ENCODE peak calls at places on chromosomes 11 and 22, in eight cellular contexts. D, K, P, A, R, X, W and O are unnamed samples.

GRCh38 chr22:38707346-38707745 is 1.6 kb downstream of the GTPBP1 start:
- DNase-seq in D (peak; percentile 32), K (no peak), P (peak; percentile 40), A (peak; percentile 42), R (no peak), X (no peak), W (no peak), O (peak; percentile 86)

GRCh38 chr11:64858467-64859401 is 14.3 kb upstream of the CDC42BPG start:
- DNase-seq in D (no peak), K (no peak), P (no peak), A (no peak), R (no peak), X (no peak), W (no peak), O (no peak)

GRCh38 chr22:25478573-25478972 is 85.9 kb upstream of the GRK3 start:
- DNase-seq in D (no peak), K (no peak), P (no peak), A (no peak), R (no peak), X (no peak), W (no peak), O (no peak)

GRCh38 chr22:33798401-33798800 is 121.9 kb downstream of the LARGE1 start:
- DNase-seq in D (no peak), K (no peak), P (no peak), A (no peak), R (no peak), X (no peak), W (no peak), O (no peak)

GRCh38 chr22:36253523-36254490 is 874 bp downstream of the APOL1 start:
- DNase-seq in D (peak; percentile 44), K (no peak), P (peak; percentile 58), A (no peak), R (no peak), X (no peak), W (peak; percentile 61), O (no peak)

GRCh38 chr11:15073361-15074205 is at the start of gene CALCB:
- DNase-seq in D (peak; percentile 16), K (no peak), P (peak; percentile 17), A (peak; percentile 4), R (no peak), X (no peak), W (no peak), O (peak; percentile 57)

GRCh38 chr11:65557280-65558001 is 718 bp downstream of the LTBP3 start:
- DNase-seq in D (no peak), K (no peak), P (peak; percentile 35), A (no peak), R (no peak), X (no peak), W (peak; percentile 54), O (no peak)

GRCh38 chr11:34052608-34053160 is 1.2 kb downstream of the CAPRIN1 start:
- DNase-seq in D (no peak), K (no peak), P (no peak), A (no peak), R (peak; percentile 23), X (peak; percentile 70), W (peak; percentile 23), O (peak; percentile 25)

GRCh38 chr11:35598254-35599125 is 19.8 kb upstream of the FJX1 start:
- DNase-seq in D (no peak), K (no peak), P (no peak), A (peak; percentile 71), R (no peak), X (no peak), W (no peak), O (peak; percentile 65)

GRCh38 chr22:31036671-31037550 is 44.2 kb upstream of the SMTN start:
- DNase-seq in D (peak; percentile 49), K (no peak), P (peak; percentile 77), A (no peak), R (no peak), X (no peak), W (no peak), O (peak; percentile 79)

GRCh38 chr11:118529584-118530175 is 1.3 kb upstream of the TMEM25 start:
- DNase-seq in D (no peak), K (no peak), P (no peak), A (no peak), R (no peak), X (no peak), W (no peak), O (no peak)

GRCh38 chr11:35654711-35655110 is 7.9 kb upstream of the TRIM44 start:
- DNase-seq in D (no peak), K (no peak), P (no peak), A (no peak), R (no peak), X (no peak), W (no peak), O (no peak)

GRCh38 chr11:57667715-57668466 is at the start of gene ZDHHC5:
- DNase-seq in D (peak; percentile 100), K (peak; percentile 100), P (peak; percentile 100), A (peak; percentile 99), R (peak; percentile 99), X (peak; percentile 99), W (peak; percentile 99), O (peak; percentile 100)
- TF ChIP-seq CTCF in D (no peak), K (peak; percentile 56), P (peak; percentile 7), A (peak; percentile 16), R (no peak), X (peak; percentile 53), W (peak; percentile 49), O (no peak)

DNA sequence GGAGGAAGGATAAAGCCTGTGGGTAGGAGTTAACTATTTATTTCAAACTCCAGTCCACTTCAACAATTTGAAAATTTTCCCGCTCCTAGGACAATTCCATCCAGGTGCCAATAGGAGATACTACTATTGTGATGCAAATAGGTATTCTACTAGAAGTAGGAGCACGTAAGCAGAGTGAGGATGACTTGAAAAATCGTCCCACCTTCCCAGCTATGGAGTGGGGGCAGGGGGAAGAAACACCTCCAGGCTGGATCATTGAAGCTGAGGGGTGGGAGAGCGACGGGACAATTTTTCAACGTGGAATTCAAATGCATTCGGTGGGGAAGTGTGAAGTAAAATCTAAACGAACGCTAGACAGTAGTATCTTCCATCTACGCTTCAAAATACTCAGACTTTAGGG is 612 bp upstream of the ARHGAP42 start:
- DNase-seq in D (no peak), K (no peak), P (no peak), A (no peak), R (no peak), X (no peak), W (no peak), O (no peak)
- H3K4me3 ChIP-seq in D (no peak overlapping the region), K (peak overlapping the region; percentile 67), P (peak overlapping the region; percentile 81), A (peak overlapping the region; percentile 94), R (no peak overlapping the region), X (peak overlapping the region; percentile 60), W (peak overlapping the region; percentile 39), O (no peak overlapping the region)

GRCh38 chr11:12249590-12250260 is 127.6 kb upstream of the PARVA start:
- DNase-seq in D (peak; percentile 51), K (no peak), P (no peak), A (no peak), R (no peak), X (no peak), W (peak; percentile 38), O (peak; percentile 29)

GRCh38 chr11:12248330-12248729 is 129.0 kb upstream of the PARVA start:
- DNase-seq in D (peak; percentile 69), K (no peak), P (peak; percentile 50), A (no peak), R (no peak), X (peak; percentile 97), W (peak; percentile 72), O (peak; percentile 72)

GRCh38 chr11:12258451-12258850 is 118.9 kb upstream of the PARVA start:
- DNase-seq in D (peak; percentile 38), K (no peak), P (peak; percentile 65), A (peak; percentile 51), R (no peak), X (no peak), W (no peak), O (peak; percentile 70)

GRCh38 chr11:12251651-12252560 is 125.5 kb upstream of the PARVA start:
- DNase-seq in D (no peak), K (no peak), P (no peak), A (no peak), R (no peak), X (no peak), W (no peak), O (no peak)

GRCh38 chr11:12253843-12254281 is 123.5 kb upstream of the PARVA start:
- DNase-seq in D (no peak), K (no peak), P (no peak), A (no peak), R (no peak), X (no peak), W (no peak), O (no peak)
- TF ChIP-seq CTCF in D (no peak), K (no peak), P (no peak), A (no peak), R (no peak), X (no peak), W (no peak), O (no peak)

DNA sequence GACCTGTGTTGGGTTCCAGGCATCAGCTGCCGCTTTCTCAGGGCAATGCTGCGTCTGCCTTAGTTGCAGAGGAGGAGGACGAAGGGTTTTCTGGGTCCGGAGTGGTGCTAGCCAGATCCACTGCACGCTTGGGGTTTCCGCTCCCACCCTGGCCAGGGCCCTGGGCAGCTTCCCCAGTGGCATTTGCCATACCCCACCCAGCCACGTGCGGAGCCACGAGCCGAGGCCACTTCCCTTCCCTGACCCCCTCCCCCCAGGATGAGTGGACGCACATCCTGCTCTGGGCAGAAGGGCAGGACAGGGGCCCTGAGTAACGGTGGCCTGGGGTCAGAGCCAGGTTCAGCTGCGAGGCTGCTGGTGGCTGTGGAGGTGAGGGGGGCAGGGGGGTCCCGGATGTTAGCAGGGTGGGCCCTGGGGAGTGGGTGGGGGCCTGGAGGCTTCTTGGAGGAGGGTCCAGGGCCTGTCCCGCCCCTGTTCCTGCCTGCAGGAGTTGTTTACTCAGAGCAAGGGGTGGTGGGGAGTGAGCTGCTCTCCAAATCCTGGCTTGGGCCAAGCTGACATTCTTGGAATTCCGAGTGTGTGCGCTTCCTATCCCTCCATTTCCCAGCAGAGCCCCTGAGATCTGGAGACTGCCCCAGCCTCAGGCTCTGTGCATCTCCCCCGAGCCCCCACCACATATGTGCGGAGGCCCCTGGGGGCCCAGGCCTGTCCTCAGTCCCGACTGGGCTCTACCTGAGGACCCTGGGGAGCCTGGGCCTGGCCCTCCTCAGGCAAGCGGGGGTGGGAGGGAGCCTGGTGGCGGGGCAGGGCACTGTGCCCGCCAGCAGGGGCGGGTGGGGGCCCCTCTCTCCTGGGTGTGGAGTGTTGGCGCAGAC is 1.4 kb downstream of the TSPAN4 start:
- DNase-seq in D (peak; percentile 99), K (peak; percentile 99), P (peak; percentile 99), A (peak; percentile 88), R (peak; percentile 95), X (peak; percentile 97), W (peak; percentile 93), O (peak; percentile 71)
- H3K4me3 ChIP-seq in D (peak overlapping the region; percentile 73), K (peak overlapping the region; percentile 89), P (peak overlapping the region; percentile 95), A (peak overlapping the region; percentile 64), R (peak overlapping the region; percentile 97), X (peak overlapping the region; percentile 100), W (peak overlapping the region; percentile 49), O (peak overlapping the region; percentile 89)

DNA sequence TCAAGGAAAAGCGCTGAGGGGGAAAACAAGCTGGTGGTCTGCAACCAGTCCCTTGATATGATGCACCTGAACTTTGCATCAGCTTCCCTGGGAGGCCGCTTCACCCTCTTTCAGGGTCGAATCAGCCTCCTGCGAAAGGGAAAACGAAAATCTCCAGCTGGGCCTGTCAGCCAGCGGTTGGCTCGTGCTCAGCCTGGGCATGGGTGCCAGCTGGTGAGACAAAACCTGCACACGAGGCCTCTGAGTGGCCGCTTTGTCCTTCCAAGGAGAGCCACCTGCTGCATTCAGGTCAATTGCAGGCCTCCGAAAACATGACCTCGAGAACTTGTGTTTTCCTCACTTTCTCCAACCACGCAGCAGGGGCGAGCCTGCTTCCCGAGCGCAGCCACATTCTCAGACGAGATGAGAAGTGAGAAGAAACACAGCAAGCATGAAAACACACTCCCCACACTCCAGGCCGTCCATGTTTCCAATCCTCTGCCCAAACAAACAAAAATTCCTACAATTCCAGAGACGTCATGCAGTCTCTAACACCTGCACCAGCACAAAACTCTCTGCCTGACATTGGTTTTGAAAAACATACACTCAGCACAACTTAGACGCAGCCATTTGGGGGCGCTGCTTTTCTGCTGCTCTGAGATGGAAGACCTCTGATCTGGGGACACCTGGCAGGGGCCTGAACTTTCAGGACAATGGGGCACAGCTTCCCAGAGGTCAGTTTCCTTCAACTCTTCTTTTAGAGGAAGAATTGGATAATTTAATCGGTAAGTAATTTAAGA is 77.1 kb downstream of the DHCR7 start:
- DNase-seq in D (no peak), K (no peak), P (no peak), A (no peak), R (no peak), X (no peak), W (no peak), O (no peak)
- TF ChIP-seq CTCF in D (no peak), K (no peak), P (no peak), A (no peak), R (no peak), X (no peak), W (no peak), O (no peak)